ENCODE peak calls at places on chromosomes 4 and X, in eight cellular contexts. T, E, J, B, Q, Y, Z and S are unnamed samples.

GRCh38 chrX:106903856-106904528 is 851 bp upstream of the RIPPLY1 start:
- DNase-seq in T (no peak), J (no peak), B (no peak), E (no peak), Y (no peak), Q (no peak), Z (no peak), S (no peak)

GRCh38 chr4:16513876-16514275 is 287.6 kb upstream of the TAPT1 start:
- DNase-seq in T (no peak), B (peak), J (no peak), Q (no peak), Z (no peak), E (no peak), Y (no peak), S (no peak)

GRCh38 chr4:56655209-56655626 is 25.9 kb downstream of the HOPX start:
- DNase-seq in Z (no peak), Q (peak), J (no peak), Y (no peak), T (no peak), E (no peak), B (peak), S (peak)

GRCh38 chr4:8047837-8048678 is 108.4 kb upstream of the AFAP1 start:
- DNase-seq in Z (no peak), J (no peak), Y (no peak), E (no peak), Q (no peak), T (no peak), B (no peak), S (no peak)

GRCh38 chrX:49856819-49857218 is 22.5 kb upstream of the USP27X start:
- DNase-seq in T (no peak), Q (no peak), Z (no peak), E (no peak), Y (no peak), J (no peak), B (no peak), S (no peak)

GRCh38 chr4:54571762-54572542 is 85.8 kb upstream of the KIT start:
- DNase-seq in B (no peak), Y (no peak), E (no peak), T (no peak), J (no peak), Q (no peak), Z (no peak), S (no peak)

GRCh38 chrX:86946569-86946968 is 571.0 kb upstream of the KLHL4 start:
- DNase-seq in J (no peak), Q (no peak), Y (no peak), T (peak), B (no peak), Z (no peak), E (peak), S (no peak)

GRCh38 chr4:164997324-164997723 is 19.9 kb upstream of the TRIM61 start:
- DNase-seq in E (no peak), Q (no peak), J (no peak), T (no peak), Y (no peak), Z (no peak), B (no peak), S (no peak)

GRCh38 chrX:130902446-130902782 is 595 bp downstream of the ENOX2 start:
- DNase-seq in B (no peak), T (no peak), Z (no peak), E (no peak), Q (no peak), J (no peak), Y (no peak), S (no peak)

GRCh38 chr4:165928601-165929000 is 55.6 kb downstream of the TLL1 start:
- DNase-seq in Y (no peak), Z (no peak), B (no peak), E (no peak), Q (no peak), T (no peak), J (no peak), S (no peak)

GRCh38 chr4:142036795-142037583 is 400.6 kb downstream of the IL15 start:
- DNase-seq in Z (no peak), Y (no peak), E (peak), T (peak), Q (no peak), B (peak), J (no peak), S (peak)

GRCh38 chr4:141020801-141021261 is 112.4 kb downstream of the RNF150 start:
- DNase-seq in Y (no peak), J (no peak), Z (no peak), B (peak), E (peak), Q (no peak), T (peak), S (peak)

GRCh38 chr4:8906668-8906970 is 35.0 kb upstream of the HMX1 start:
- DNase-seq in J (no peak), B (no peak), Q (no peak), Y (no peak), E (no peak), T (no peak), Z (no peak), S (no peak)

GRCh38 chr4:3635090-3635820 is 103.0 kb upstream of the LRPAP1 start:
- DNase-seq in T (no peak), Z (peak), B (no peak), E (no peak), Y (no peak), Q (peak), J (no peak), S (no peak)

GRCh38 chr4:41394362-41394960 is 137.7 kb downstream of the UCHL1 start:
- DNase-seq in Y (no peak), Q (no peak), E (no peak), B (peak), J (no peak), T (no peak), Z (no peak), S (no peak)

GRCh38 chr4:109690690-109691410 is 12.4 kb downstream of the CASP6 start:
- DNase-seq in T (no peak), J (no peak), Y (no peak), B (no peak), Z (no peak), E (no peak), Q (no peak), S (no peak)

GRCh38 chr4:55615008-55615407 is 21.1 kb downstream of the NMU start:
- DNase-seq in B (no peak), Y (no peak), T (no peak), J (no peak), Z (no peak), Q (no peak), E (no peak), S (no peak)

GRCh38 chr4:83875437-83875836 is 339.5 kb downstream of the GPAT3 start:
- DNase-seq in T (no peak), E (no peak), J (no peak), B (no peak), Y (no peak), Z (no peak), Q (no peak), S (no peak)

GRCh38 chr4:107760281-107760947 is 40.4 kb upstream of the PAPSS1 start:
- DNase-seq in B (no peak), Y (no peak), Q (peak), Z (peak), E (no peak), T (peak), J (no peak), S (no peak)

GRCh38 chr4:16579866-16580265 is 318.6 kb downstream of the LDB2 start:
- DNase-seq in T (peak), Y (no peak), B (peak), J (no peak), E (no peak), Z (no peak), Q (no peak), S (no peak)

GRCh38 chr4:152304220-152304619 is 231.7 kb downstream of the FBXW7 start:
- DNase-seq in Z (no peak), Q (no peak), T (peak), B (peak), J (no peak), Y (peak), E (no peak), S (peak)

GRCh38 chr4:120291541-120291940 is 224.9 kb upstream of the MAD2L1 start:
- DNase-seq in Y (no peak), Z (no peak), T (no peak), E (no peak), J (no peak), Q (no peak), B (no peak), S (no peak)

GRCh38 chr4:130851107-130851506 is 1755.2 kb downstream of the C4orf33 start:
- DNase-seq in Q (no peak), Z (no peak), E (no peak), J (no peak), T (no peak), B (no peak), Y (no peak), S (no peak)

GRCh38 chr4:33193109-33193508 is 2472.9 kb downstream of the PCDH7 start:
- DNase-seq in Q (no peak), B (no peak), E (no peak), T (no peak), Y (no peak), Z (no peak), J (no peak), S (no peak)

GRCh38 chr4:186168750-186169149 is 22.6 kb upstream of the CYP4V2 start:
- DNase-seq in Y (no peak), Z (no peak), B (no peak), J (no peak), E (no peak), T (no peak), Q (no peak), S (no peak)

DNA sequence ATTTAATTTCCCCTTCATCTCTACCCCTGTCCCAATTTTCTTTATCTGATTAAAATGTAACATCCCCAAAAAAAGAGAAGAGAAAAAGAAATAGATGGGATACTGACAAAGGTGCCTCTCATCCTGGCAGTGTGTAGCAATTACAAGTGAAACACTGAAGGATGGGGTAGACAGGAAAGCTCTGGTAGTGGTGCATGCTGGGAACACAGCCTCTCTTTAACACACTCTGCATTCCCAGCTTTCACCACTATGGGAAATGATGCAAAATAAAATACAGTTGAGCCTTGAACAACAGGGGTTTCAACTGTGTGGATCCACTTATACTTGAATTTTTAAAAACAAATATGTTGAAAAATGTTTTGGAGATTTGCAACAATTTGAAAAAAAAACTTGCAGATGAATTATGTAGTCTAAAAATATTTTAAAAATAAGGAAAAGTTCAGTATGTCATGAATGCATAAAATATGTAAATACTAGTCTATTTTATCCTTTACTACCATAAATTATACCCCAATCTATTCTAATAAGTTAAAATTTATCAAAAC is 239.2 kb upstream of the DDX53 start:
- DNase-seq in J (no peak), Z (no peak), B (no peak), Y (no peak), E (no peak), Q (no peak), T (no peak), S (no peak)
- TF ChIP-seq CTCF in J (no peak), Z (no peak), B (no peak), Y (no peak), E (no peak), Q (no peak), T (no peak), S (no peak)

GRCh38 chr4:156596026-156596425 is 375.6 kb downstream of the PDGFC start:
- DNase-seq in T (peak), E (peak), Y (no peak), B (peak), Q (no peak), J (no peak), Z (no peak), S (no peak)

GRCh38 chr4:156593464-156593863 is 378.1 kb downstream of the PDGFC start:
- DNase-seq in E (no peak), T (peak), Q (no peak), Y (no peak), Z (no peak), J (no peak), B (no peak), S (no peak)

GRCh38 chr4:156595041-156595440 is 376.6 kb downstream of the PDGFC start:
- DNase-seq in Z (no peak), Y (no peak), T (no peak), B (no peak), E (no peak), Q (no peak), J (no peak), S (peak)

GRCh38 chr4:156591679-156592078 is 379.9 kb downstream of the PDGFC start:
- DNase-seq in E (no peak), Y (no peak), B (no peak), T (no peak), Z (no peak), J (no peak), Q (no peak), S (no peak)

GRCh38 chr4:156594619-156595018 is 377.0 kb downstream of the PDGFC start:
- DNase-seq in B (peak), Y (no peak), E (peak), Q (peak), Z (peak), J (no peak), T (peak), S (peak)
- H3K4me3 ChIP-seq in B (no peak), Y (no peak), E (no peak), Q (no peak), Z (no peak), J (no peak), T (no peak), S (no peak)

GRCh38 chr4:86482851-86483490 is 111.1 kb upstream of the PTPN13 start:
- DNase-seq in E (peak), Y (no peak), T (no peak), B (peak), Z (no peak), Q (no peak), J (no peak), S (no peak)
- TF ChIP-seq CTCF in E (peak), Y (no peak), T (peak), B (no peak), Z (peak), Q (no peak), J (peak), S (no peak)

GRCh38 chrX:142251665-142252064 is 46.6 kb upstream of the MAGEC2 start:
- DNase-seq in T (no peak), Y (no peak), Z (no peak), E (no peak), J (no peak), Q (no peak), B (no peak), S (peak)

GRCh38 chrX:142250502-142250901 is 45.4 kb upstream of the MAGEC2 start:
- DNase-seq in J (no peak), T (no peak), Z (no peak), B (no peak), Q (no peak), E (no peak), Y (no peak), S (no peak)

GRCh38 chrX:142244568-142244967 is 39.5 kb upstream of the MAGEC2 start:
- DNase-seq in J (no peak), B (no peak), Y (no peak), Q (no peak), E (no peak), T (no peak), Z (no peak), S (no peak)

GRCh38 chrX:142251202-142251601 is 46.1 kb upstream of the MAGEC2 start:
- DNase-seq in J (no peak), E (no peak), T (no peak), Q (no peak), B (no peak), Y (no peak), Z (no peak), S (no peak)

GRCh38 chrX:142249721-142250120 is 44.6 kb upstream of the MAGEC2 start:
- DNase-seq in Y (no peak), E (no peak), B (no peak), Z (no peak), J (no peak), Q (no peak), T (no peak), S (no peak)
- H3K4me3 ChIP-seq in Y (no peak), E (no peak), B (no peak), Z (no peak), J (no peak), Q (no peak), T (no peak), S (no peak)